ENCODE peak calls at places on chromosomes 12 and 14, in four cellular contexts. N is H1, J is H9, R is trophoblast cell. I is an unnamed sample.

GRCh38 chr14:69154779-69155178 is 1.9 kb upstream of the DCAF5 start:
- DNase-seq in N (no peak), J (no peak), R (peak; percentile 40), I (peak; percentile 64)

GRCh38 chr12:56980941-56981530 is 23.6 kb upstream of the RDH16 start:
- DNase-seq in N (no peak), J (no peak), R (no peak), I (no peak)

GRCh38 chr14:21852061-21852664 is 178.5 kb upstream of the OR4E1 start:
- DNase-seq in N (peak; percentile 88), J (peak; percentile 71), R (peak; percentile 58), I (peak; percentile 66)

GRCh38 chr14:23423657-23424056 is 11.8 kb downstream of the MYH7 start:
- DNase-seq in N (no peak), J (no peak), R (no peak), I (no peak)

GRCh38 chr12:71069317-71069716 is 88.5 kb downstream of the TSPAN8 start:
- DNase-seq in N (no peak), J (no peak), R (no peak), I (no peak)

GRCh38 chr12:123139926-123140674 is 10.8 kb downstream of the PITPNM2 start:
- DNase-seq in N (no peak), J (no peak), R (no peak), I (peak; percentile 57)

GRCh38 chr14:92747701-92748258 is 647 bp downstream of the LGMN start:
- DNase-seq in N (no peak), J (no peak), R (peak; percentile 77), I (peak; percentile 26)

GRCh38 chr14:71348817-71349216 is 441.6 kb downstream of the PCNX1 start:
- DNase-seq in N (no peak), J (no peak), R (no peak), I (no peak)

GRCh38 chr12:93883436-93884154 is 206.4 kb downstream of the CRADD start:
- DNase-seq in N (no peak), J (no peak), R (peak; percentile 79), I (no peak)

GRCh38 chr12:22287776-22288621 is 46.5 kb downstream of the ST8SIA1 start:
- DNase-seq in N (peak; percentile 45), J (peak; percentile 64), R (no peak), I (peak; percentile 44)

GRCh38 chr12:32548691-32549412 is 130.2 kb upstream of the DNM1L start:
- DNase-seq in N (peak; percentile 41), J (no peak), R (no peak), I (no peak)

GRCh38 chr12:62647586-62647985 is 181.0 kb downstream of the MON2 start:
- DNase-seq in N (no peak), J (no peak), R (no peak), I (no peak)

GRCh38 chr14:76500011-76500410 is 124.1 kb downstream of the ESRRB start:
- DNase-seq in N (no peak), J (no peak), R (no peak), I (peak; percentile 71)

GRCh38 chr12:109544955-109545531 is 28.3 kb downstream of the MMAB start:
- DNase-seq in N (no peak), J (no peak), R (no peak), I (no peak)

GRCh38 chr12:124316257-124316656 is 21.4 kb downstream of the RFLNA start:
- DNase-seq in N (no peak), J (no peak), R (no peak), I (no peak)

GRCh38 chr12:113299619-113300237 is 35.2 kb downstream of the SLC8B1 start:
- DNase-seq in N (no peak), J (peak; percentile 90), R (peak; percentile 85), I (peak; percentile 96)

GRCh38 chr14:30657606-30658163 is 35.6 kb downstream of the SCFD1 start:
- DNase-seq in N (no peak), J (no peak), R (peak; percentile 38), I (peak; percentile 11)

GRCh38 chr12:123041811-123042655 is 61.6 kb downstream of the ARL6IP4 start:
- DNase-seq in N (no peak), J (no peak), R (no peak), I (no peak)

GRCh38 chr12:124831590-124831989 is 32.1 kb downstream of the SCARB1 start:
- DNase-seq in N (no peak), J (no peak), R (no peak), I (no peak)

GRCh38 chr14:88256997-88257755 is 65.9 kb downstream of the KCNK10 start:
- DNase-seq in N (no peak), J (no peak), R (no peak), I (no peak)

GRCh38 chr12:84638811-84639368 is 273.7 kb downstream of the SLC6A15 start:
- DNase-seq in N (no peak), J (no peak), R (peak; percentile 18), I (no peak)

GRCh38 chr12:56161677-56162351 is 3.7 kb downstream of the MYL6 start:
- DNase-seq in N (no peak), J (no peak), R (peak; percentile 48), I (peak; percentile 19)

GRCh38 chr12:497501-498160 is 37.9 kb downstream of the B4GALNT3 start:
- DNase-seq in N (no peak), J (peak; percentile 21), R (no peak), I (no peak)

GRCh38 chr12:46483572-46484395 is 111.2 kb upstream of the SLC38A2 start:
- DNase-seq in N (no peak), J (no peak), R (no peak), I (no peak)

GRCh38 chr12:31246470-31246850 is 79.5 kb downstream of the SINHCAF start:
- DNase-seq in N (no peak), J (no peak), R (peak; percentile 92), I (no peak)

GRCh38 chr12:130826151-130826801 is 12.8 kb downstream of the STX2 start:
- DNase-seq in N (peak; percentile 96), J (peak; percentile 92), R (peak; percentile 91), I (peak; percentile 83)

GRCh38 chr14:24071144-24071697 is at the start of gene CPNE6:
- DNase-seq in N (no peak), J (no peak), R (no peak), I (no peak)

GRCh38 chr14:53999061-53999488 is 42.5 kb upstream of the BMP4 start:
- DNase-seq in N (no peak), J (no peak), R (peak; percentile 73), I (no peak)

GRCh38 chr12:100794441-100795192 is at the start of gene ANO4:
- DNase-seq in N (peak; percentile 53), J (peak; percentile 41), R (no peak), I (peak; percentile 54)

GRCh38 chr12:124635316-124635715 is 67.9 kb upstream of the NCOR2 start:
- DNase-seq in N (no peak), J (no peak), R (no peak), I (no peak)

GRCh38 chr14:100530270-100531072 is 56.7 kb downstream of the BEGAIN start:
- DNase-seq in N (no peak), J (no peak), R (no peak), I (no peak)

GRCh38 chr14:100528962-100529560 is 58.2 kb downstream of the BEGAIN start:
- DNase-seq in N (no peak), J (peak; percentile 22), R (no peak), I (no peak)

GRCh38 chr14:100531152-100531551 is 56.1 kb downstream of the BEGAIN start:
- DNase-seq in N (no peak), J (no peak), R (no peak), I (no peak)

GRCh38 chr14:100531591-100532121 is 55.6 kb downstream of the BEGAIN start:
- DNase-seq in N (no peak), J (peak; percentile 16), R (no peak), I (no peak)

GRCh38 chr14:100529561-100530031 is 57.6 kb downstream of the BEGAIN start:
- DNase-seq in N (no peak), J (peak; percentile 19), R (no peak), I (no peak)
- H4K8ac ChIP-seq in N (no peak overlapping the region), J (no peak overlapping the region), R (no peak overlapping the region), I (no peak overlapping the region)

GRCh38 chr14:96354246-96354645 is 8.9 kb downstream of the ATG2B start:
- DNase-seq in N (no peak), J (no peak), R (no peak), I (no peak)
- H3K79me2 ChIP-seq in N (peaks cover 60% of the 10 kb centered on the region), J (peaks cover 4% of the 10 kb centered on the region), R (no peaks in the 10 kb centered on the region), I (peaks cover 2% of the 10 kb centered on the region)

DNA sequence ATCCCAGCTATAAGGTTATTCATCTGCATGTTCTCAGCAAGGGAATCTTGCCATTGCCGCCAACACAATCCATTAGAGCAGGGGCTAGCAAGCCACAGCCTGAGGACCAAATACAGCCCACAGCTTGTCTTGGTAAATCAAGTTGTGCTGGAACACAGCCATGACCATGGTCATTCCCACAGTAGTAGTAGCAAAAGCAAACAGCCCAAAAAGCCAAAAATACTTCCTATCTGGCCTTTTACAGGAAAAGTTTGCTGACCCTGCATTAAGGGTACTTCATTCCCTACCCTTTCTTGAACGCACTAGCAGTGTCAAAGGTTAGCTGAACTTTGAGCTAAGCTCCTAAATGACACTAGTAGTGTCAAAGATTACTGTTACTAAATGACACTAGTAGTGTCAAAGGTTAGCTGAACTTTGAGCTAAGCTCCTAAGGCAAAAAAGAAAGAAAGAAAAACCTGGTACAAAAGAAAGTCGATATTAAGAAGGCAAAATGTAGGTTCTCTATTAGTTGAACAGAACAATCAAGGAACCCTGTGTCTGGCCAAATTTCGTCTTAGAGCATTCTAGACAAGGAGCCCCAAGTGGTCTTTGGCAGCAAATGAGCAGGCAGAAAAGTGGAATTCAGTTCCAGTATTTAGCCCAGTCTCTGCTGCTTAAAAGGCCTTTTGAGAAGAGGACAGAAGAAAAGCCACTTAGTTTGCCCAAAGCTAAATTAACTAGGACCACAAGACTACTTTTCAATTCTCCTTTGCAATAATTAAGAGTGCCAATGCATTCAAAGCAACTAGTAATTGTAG is 67.7 kb downstream of the NT5DC3 start:
- DNase-seq in N (no peak), J (no peak), R (no peak), I (no peak)
- H4K8ac ChIP-seq in N (no peak overlapping the region), J (no peak overlapping the region), R (no peak overlapping the region), I (no peak overlapping the region)

DNA sequence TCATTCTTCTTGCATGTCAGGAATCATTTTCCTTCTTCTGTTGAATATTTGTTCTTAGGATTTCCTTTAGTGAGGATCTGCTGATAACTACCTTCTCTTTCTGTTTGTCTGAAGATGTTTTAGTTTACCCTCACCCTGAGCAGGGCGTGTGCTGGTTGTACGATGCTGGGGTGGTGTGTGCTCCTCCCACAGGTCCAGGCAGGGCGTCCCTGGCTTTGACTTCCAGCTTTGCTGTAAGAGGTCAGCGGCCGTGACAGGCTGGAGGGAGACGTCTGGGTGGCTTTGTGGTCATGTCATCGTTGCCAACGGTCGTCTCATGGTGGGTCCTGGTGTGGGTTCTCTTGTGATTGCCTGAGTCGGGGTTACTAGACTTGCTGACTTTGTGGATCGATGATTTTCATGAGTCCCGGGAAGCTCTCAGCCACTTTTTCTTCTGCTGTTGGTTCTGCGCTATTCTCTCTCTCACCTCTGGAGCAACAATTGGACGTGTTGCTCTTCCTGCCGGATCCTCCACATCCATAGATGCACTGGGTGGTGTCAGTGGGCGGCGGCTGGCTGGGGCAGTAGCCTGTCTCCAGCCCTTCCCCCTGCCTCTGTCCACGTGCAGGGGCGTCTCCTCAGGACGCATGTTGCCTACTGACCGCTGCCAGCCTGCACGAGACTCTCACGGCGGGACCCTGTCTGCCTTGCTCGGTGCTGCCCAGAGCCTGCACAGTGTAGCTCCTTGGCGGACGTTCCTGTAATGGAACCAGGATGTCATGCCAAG is 8.4 kb downstream of the PACS2 start:
- DNase-seq in N (no peak), J (peak; percentile 25), R (no peak), I (no peak)
- H3K79me2 ChIP-seq in N (peaks cover 78% of the 10 kb centered on the region), J (peaks cover 21% of the 10 kb centered on the region), R (no peaks in the 10 kb centered on the region), I (peaks cover 21% of the 10 kb centered on the region)

GRCh38 chr12:7091171-7091570 is 1.1 kb downstream of the C1R start:
- DNase-seq in N (no peak), J (no peak), R (no peak), I (no peak)
- H4K8ac ChIP-seq in N (no peak overlapping the region), J (no peak overlapping the region), R (no peak overlapping the region), I (no peak overlapping the region)

GRCh38 chr12:104486943-104487819 is 30.4 kb downstream of the CHST11 start:
- DNase-seq in N (no peak), J (no peak), R (no peak), I (no peak)
- H3K79me2 ChIP-seq in N (peaks cover 4% of the 10 kb centered on the region), J (no peaks in the 10 kb centered on the region), R (peaks cover 2% of the 10 kb centered on the region), I (no peaks in the 10 kb centered on the region)